ENCODE peak calls at places on chromosomes 16 and 17, in four cellular contexts. X is H1, Y is OCI-LY7, V is neural progenitor cell. R is an unnamed sample.

GRCh38 chr17:13550291-13550690 is 51.4 kb downstream of the HS3ST3A1 start:
- DNase-seq in X (no peak), Y (no peak), V (no peak), R (no peak)

GRCh38 chr16:83847371-83848225 is 39.8 kb downstream of the HSBP1 start:
- DNase-seq in X (no peak), Y (no peak), V (no peak), R (no peak)

GRCh38 chr16:46914556-46915201 is 30.5 kb downstream of the GPT2 start:
- DNase-seq in X (no peak), Y (no peak), V (no peak), R (no peak)

GRCh38 chr16:9351841-9352434 is 260.5 kb downstream of the HAPSTR1 start:
- DNase-seq in X (peak; percentile 16), Y (no peak), V (peak; percentile 5), R (no peak)

GRCh38 chr17:63491413-63491812 is 14.6 kb downstream of the ACE start:
- DNase-seq in X (no peak), Y (no peak), V (no peak), R (no peak)

GRCh38 chr17:77498875-77499698 is 358.3 kb downstream of the SEC14L1 start:
- DNase-seq in X (no peak), Y (no peak), V (no peak), R (no peak)

GRCh38 chr16:89633064-89633631 is 19.7 kb downstream of the DPEP1 start:
- DNase-seq in X (no peak), Y (no peak), V (no peak), R (peak; percentile 71)

GRCh38 chr17:61251939-61252865 is 147.4 kb upstream of the TBX2 start:
- DNase-seq in X (no peak), Y (no peak), V (no peak), R (no peak)

GRCh38 chr17:80950466-80951120 is 41.0 kb upstream of the CHMP6 start:
- DNase-seq in X (no peak), Y (no peak), V (no peak), R (no peak)

GRCh38 chr16:88505405-88506082 is 52.5 kb downstream of the ZFPM1 start:
- DNase-seq in X (peak; percentile 79), Y (peak; percentile 79), V (no peak), R (peak; percentile 4)

GRCh38 chr17:50785942-50786570 is 18.7 kb upstream of the ANKRD40CL start:
- DNase-seq in X (no peak), Y (no peak), V (no peak), R (no peak)

GRCh38 chr16:27238016-27238587 is 30.5 kb downstream of the NSMCE1 start:
- DNase-seq in X (no peak), Y (peak; percentile 23), V (no peak), R (no peak)

GRCh38 chr16:58028541-58029070 is 3.1 kb downstream of the MMP15 start:
- DNase-seq in X (no peak), Y (no peak), V (no peak), R (no peak)

GRCh38 chr17:71779482-71779881 is 341.3 kb upstream of the SOX9 start:
- DNase-seq in X (no peak), Y (no peak), V (no peak), R (no peak)

GRCh38 chr17:50483266-50483665 is 4.6 kb downstream of the RSAD1 start:
- DNase-seq in X (no peak), Y (no peak), V (no peak), R (no peak)

GRCh38 chr16:71460246-71460645 is 1.8 kb downstream of the ZNF23 start:
- DNase-seq in X (no peak), Y (no peak), V (no peak), R (no peak)

GRCh38 chr17:55264273-55264639 is 504 bp upstream of the HLF start:
- DNase-seq in X (no peak), Y (no peak), V (peak; percentile 40), R (no peak)

GRCh38 chr16:47262938-47263337 is 119.2 kb upstream of the NETO2 start:
- DNase-seq in X (no peak), Y (no peak), V (no peak), R (no peak)

GRCh38 chr16:13999895-14000425 is 71.2 kb upstream of the MRTFB start:
- DNase-seq in X (no peak), Y (no peak), V (no peak), R (no peak)

GRCh38 chr17:14843086-14843795 is 421.9 kb downstream of the PMP22 start:
- DNase-seq in X (no peak), Y (no peak), V (no peak), R (peak; percentile 60)

GRCh38 chr17:17836818-17837379 is at the start of gene SREBF1:
- DNase-seq in X (peak; percentile 84), Y (peak; percentile 77), V (peak; percentile 94), R (no peak)

GRCh38 chr16:68778551-68779231 is 41.6 kb downstream of the CDH1 start:
- DNase-seq in X (no peak), Y (no peak), V (peak; percentile 26), R (no peak)
- H3K79me2 ChIP-seq in X (peaks cover 43% of the 10 kb centered on the region), Y (no peaks in the 10 kb centered on the region), V (no peaks in the 10 kb centered on the region), R (peaks cover 64% of the 10 kb centered on the region)

GRCh38 chr16:67647111-67647651 is 2.2 kb downstream of the CARMIL2 start:
- DNase-seq in X (no peak), Y (no peak), V (no peak), R (no peak)

GRCh38 chr16:67644038-67644437 is 906 bp upstream of the CARMIL2 start:
- DNase-seq in X (no peak), Y (no peak), V (no peak), R (no peak)

GRCh38 chr16:67647681-67648080 is 2.7 kb downstream of the CARMIL2 start:
- DNase-seq in X (no peak), Y (no peak), V (no peak), R (no peak)

GRCh38 chr16:67648088-67648763 is 3.3 kb downstream of the CARMIL2 start:
- DNase-seq in X (peak; percentile 61), Y (no peak), V (no peak), R (no peak)

GRCh38 chr16:67645397-67646121 is 615 bp downstream of the CARMIL2 start:
- DNase-seq in X (no peak), Y (peak; percentile 45), V (no peak), R (no peak)
- H3K4me3 ChIP-seq in X (peak overlapping the region; percentile 61), Y (peak overlapping the region; percentile 76), V (peak overlapping the region; percentile 57), R (no peak overlapping the region)

DNA sequence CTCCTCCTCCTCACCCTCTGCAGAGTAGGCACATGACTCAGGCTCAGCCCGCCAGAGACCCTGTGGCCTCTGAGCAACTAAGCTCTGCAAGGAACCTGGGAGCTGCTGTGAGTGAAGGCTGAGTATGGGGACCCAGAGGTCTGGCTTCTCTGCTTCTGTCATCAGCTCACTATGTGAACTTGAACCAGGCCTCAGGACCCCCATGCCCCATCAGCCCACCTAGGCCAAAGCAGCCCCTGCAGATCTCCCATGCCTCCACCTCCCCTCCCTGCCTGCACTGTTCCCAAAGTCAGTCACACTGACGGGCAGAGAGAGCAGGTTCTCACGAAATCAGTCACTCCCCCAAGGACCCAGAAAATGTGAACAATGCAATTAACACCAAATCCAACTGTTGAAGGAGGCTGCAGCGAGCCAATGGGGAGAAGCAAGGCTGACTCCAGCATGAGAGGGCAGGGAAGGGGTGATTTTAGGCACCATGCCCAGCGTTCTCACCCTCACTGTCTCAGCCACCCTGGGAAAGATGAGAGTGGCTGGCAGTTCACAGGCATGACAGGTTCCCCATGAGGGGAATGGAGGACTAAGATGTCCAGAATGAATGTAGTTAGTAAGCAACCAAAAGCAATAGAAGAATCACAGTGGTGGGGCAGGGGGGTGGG is 60.6 kb downstream of the BEAN1 start:
- DNase-seq in X (no peak), Y (no peak), V (no peak), R (no peak)
- H3K79me2 ChIP-seq in X (no peaks in the 10 kb centered on the region), Y (no peaks in the 10 kb centered on the region), V (no peaks in the 10 kb centered on the region), R (no peaks in the 10 kb centered on the region)

DNA sequence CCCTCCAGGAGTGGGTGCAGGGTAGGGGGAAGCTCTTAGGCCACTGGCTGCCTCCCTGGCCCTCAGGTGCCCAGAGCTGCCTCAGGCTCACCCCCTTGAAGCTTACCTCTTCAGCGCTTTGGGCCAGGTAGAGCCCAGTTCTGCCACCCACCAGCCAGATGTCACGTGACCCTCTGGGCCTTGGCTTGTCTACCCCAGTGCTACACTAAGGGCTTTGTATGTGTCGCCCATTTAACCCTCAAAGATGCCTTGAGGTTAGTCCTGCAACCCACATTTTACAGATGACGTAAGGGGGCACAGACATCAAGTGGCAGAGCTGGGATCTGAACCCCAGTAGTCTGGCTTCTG is 3.4 kb downstream of the HAS3 start:
- DNase-seq in X (no peak), Y (no peak), V (no peak), R (no peak)
- H3K4me3 ChIP-seq in X (peak overlapping the region; percentile 82), Y (no peak overlapping the region), V (peak overlapping the region; percentile 90), R (peak overlapping the region; percentile 97)

DNA sequence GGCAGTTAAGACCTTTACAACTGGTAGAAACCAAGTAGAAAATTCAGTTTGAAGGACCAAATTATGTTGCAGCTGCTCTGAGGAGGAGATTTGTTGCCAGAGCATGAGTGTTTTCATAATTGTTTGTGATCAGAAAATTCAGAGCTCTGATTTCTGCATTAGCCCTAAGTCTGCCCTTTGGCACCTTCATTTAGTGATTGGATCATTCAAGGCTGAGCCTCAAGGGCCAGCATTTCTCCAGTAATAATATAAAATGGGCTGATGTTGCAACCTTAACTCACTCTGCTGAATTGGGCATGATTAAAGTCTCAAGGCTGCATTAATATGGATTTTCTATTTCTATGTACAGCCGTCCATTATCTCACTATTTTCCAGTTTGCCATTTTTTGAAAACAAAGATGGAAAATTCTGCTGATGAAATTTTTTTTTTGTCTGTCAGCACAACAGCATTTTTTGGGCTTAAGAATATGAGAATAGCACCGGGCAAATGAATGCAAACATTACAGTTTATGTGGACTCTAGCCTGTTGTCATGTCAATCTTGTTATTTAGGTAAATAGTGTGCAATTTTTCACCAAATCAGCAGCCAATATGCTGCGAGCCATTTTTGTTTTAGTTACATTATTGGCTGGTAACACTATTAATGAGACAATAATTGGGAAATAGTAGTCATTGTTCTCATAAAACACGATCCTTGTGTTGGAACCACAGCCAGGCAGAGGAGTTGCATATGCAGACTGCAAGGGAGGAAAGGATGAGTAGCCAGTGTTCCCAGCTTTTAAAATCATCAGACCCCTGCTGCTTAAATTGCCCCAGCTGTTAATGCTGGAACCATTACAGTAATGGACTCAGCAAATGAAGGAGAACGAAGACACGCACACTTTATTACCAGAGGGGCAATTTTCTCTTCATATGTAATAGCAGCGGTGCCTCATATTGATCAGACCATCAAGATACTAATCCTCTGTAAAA is 10.4 kb downstream of the FTO start:
- DNase-seq in X (no peak), Y (no peak), V (peak; percentile 28), R (no peak)
- H3K79me2 ChIP-seq in X (peaks cover 31% of the 10 kb centered on the region), Y (peaks cover 28% of the 10 kb centered on the region), V (peaks cover 73% of the 10 kb centered on the region), R (peaks cover 41% of the 10 kb centered on the region)

DNA sequence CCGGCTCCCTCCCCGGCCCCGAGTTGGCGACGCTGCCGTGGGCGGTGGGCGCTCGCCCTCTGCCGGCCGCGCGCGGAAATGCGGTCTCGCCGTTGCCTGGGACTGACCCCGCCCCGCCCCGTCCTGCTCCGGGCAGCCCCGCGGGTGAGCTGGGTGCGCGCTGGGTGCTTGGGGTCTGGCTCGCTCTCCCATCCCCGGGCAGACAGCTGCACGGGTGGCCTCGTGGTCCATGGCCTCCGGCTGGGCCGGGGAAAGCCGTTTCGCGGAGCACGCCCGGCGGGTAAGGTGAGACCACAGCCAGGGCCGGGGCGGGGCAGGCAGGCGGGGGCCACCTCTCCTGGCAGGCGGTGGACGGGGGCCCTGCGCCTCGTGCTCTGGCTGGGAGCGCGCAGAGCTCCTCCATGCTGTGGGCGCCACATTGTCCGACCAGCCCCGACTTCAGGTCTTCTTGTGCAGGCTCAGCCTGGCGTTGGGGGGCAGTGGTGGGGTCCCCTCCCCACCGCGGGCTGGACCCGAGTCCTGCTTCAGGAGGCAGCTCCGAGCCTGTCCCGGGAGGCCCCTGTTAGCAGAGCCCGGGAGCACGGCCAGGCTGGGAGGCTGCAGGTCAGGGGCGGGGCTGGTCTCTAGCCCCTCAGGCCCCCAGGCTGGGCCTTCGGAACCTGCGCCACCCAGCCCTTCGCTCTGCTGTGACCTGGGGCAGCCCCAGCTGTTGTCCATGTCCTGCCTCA is 7.0 kb upstream of the C1QTNF8 start:
- DNase-seq in X (peak; percentile 94), Y (peak; percentile 59), V (peak; percentile 79), R (no peak)
- H3K4me3 ChIP-seq in X (peak overlapping the region; percentile 66), Y (no peak overlapping the region), V (peak overlapping the region; percentile 72), R (no peak overlapping the region)

GRCh38 chr16:2975161-2975795 is 5.0 kb downstream of the PKMYT1 start:
- DNase-seq in X (no peak), Y (no peak), V (no peak), R (no peak)
- H3K79me2 ChIP-seq in X (peaks cover 10% of the 10 kb centered on the region), Y (peaks cover 27% of the 10 kb centered on the region), V (peaks cover 16% of the 10 kb centered on the region), R (peaks cover 25% of the 10 kb centered on the region)